ENCODE peak calls at places on chromosomes 1 and 21, in six cellular contexts. X is uterus; H is activated T-helper 2 cell treated with anti-CD3 and anti-CD28 coated beads, Interferon-gamma antibody, Interleukin-2, Interleukin-4, amounts not matched to agents 10 μg/mL and 5 μg/mL and 100 μg/mL, durations not matched to agents 14 hours and 24 hours and 36 hours; I is GM23338; V is OCI-LY7; Z is NCI-H345. D is an unnamed sample.
A peak's percentile ranks its signal among the peaks of the same experiment; 100 is the strongest.

GRCh38 chr1:54186056-54186455 is 13.8 kb downstream of the CYB5RL start:
- DNase-seq in V (no peak), I (no peak), H (no peak), X (no peak), Z (no peak), D (no peak)

GRCh38 chr1:22315315-22316078 is 136.2 kb upstream of the ZBTB40 start:
- DNase-seq in Z (no peak), X (no peak), V (no peak), H (no peak), I (no peak), D (no peak)

GRCh38 chr21:42453301-42454220 is 42.5 kb downstream of the RSPH1 start:
- DNase-seq in Z (no peak), H (no peak), V (no peak), X (no peak), I (no peak), D (no peak)

GRCh38 chr1:34708106-34708505 is 46.7 kb upstream of the GJB5 start:
- DNase-seq in X (no peak), Z (no peak), V (no peak), I (no peak), H (no peak), D (no peak)

GRCh38 chr1:42958488-42959317 is at the start of gene SLC2A1:
- DNase-seq in Z (peak; percentile 95), V (peak; percentile 96), X (peak; percentile 77), H (peak; percentile 91), I (peak; percentile 96), D (peak; percentile 98)

GRCh38 chr1:68470388-68470970 is 20.7 kb upstream of the RPE65 start:
- DNase-seq in H (no peak), I (no peak), Z (no peak), V (no peak), X (no peak), D (peak; percentile 5)

GRCh38 chr1:244336232-244336899 is 115.3 kb downstream of the ADSS2 start:
- DNase-seq in Z (no peak), X (no peak), V (no peak), H (no peak), I (no peak), D (no peak)

GRCh38 chr1:19758227-19758830 is 41.4 kb downstream of the TMCO4 start:
- DNase-seq in Z (no peak), H (no peak), X (no peak), I (no peak), V (no peak), D (no peak)

GRCh38 chr1:203428981-203429599 is 46.5 kb upstream of the PRELP start:
- DNase-seq in X (no peak), V (no peak), I (no peak), Z (peak; percentile 82), H (no peak), D (peak; percentile 87)

GRCh38 chr1:14803002-14803789 is 204.7 kb downstream of the KAZN start:
- DNase-seq in Z (no peak), X (no peak), H (no peak), I (no peak), V (no peak), D (no peak)